ENCODE peak calls at places on chromosomes 2 and 18, in ten cellular contexts. E, S, R, W, P, H, Z, M, V and K are unnamed samples.

GRCh38 chr2:46955764-46956163 is 40.2 kb upstream of the MCFD2 start:
- ATAC-seq in E (peak; percentile 28), S (no peak), R (no peak), W (no peak), P (peak; percentile 5), H (no peak), Z (no peak), M (no peak), V (no peak), K (no peak)

GRCh38 chr2:37167636-37168182 is 10.9 kb upstream of the EIF2AK2 start:
- ATAC-seq in E (no peak), S (no peak), R (peak; percentile 36), W (peak; percentile 59), P (no peak), H (no peak), Z (no peak), M (no peak), V (peak; percentile 60), K (no peak)

GRCh38 chr2:179107737-179108136 is 57.8 kb upstream of the CCDC141 start:
- ATAC-seq in E (no peak), S (no peak), R (peak; percentile 52), W (no peak), P (no peak), H (no peak), Z (no peak), M (no peak), V (no peak), K (no peak)

GRCh38 chr2:1900736-1901135 is 156.4 kb upstream of the PXDN start:
- ATAC-seq in E (no peak), S (no peak), R (no peak), W (no peak), P (no peak), H (no peak), Z (peak; percentile 96), M (no peak), V (no peak), K (no peak)

GRCh38 chr2:8170954-8171353 is 510.9 kb upstream of the ID2 start:
- ATAC-seq in E (no peak), S (no peak), R (no peak), W (no peak), P (no peak), H (no peak), Z (no peak), M (no peak), V (no peak), K (no peak)

GRCh38 chr18:54717673-54718435 is 110.4 kb upstream of the RAB27B start:
- ATAC-seq in E (no peak), S (peak; percentile 72), R (no peak), W (no peak), P (no peak), H (no peak), Z (peak; percentile 100), M (peak; percentile 69), V (no peak), K (no peak)

GRCh38 chr2:218166791-218167190 is at the start of gene CXCR1:
- ATAC-seq in E (peak; percentile 29), S (no peak), R (no peak), W (peak; percentile 74), P (no peak), H (no peak), Z (no peak), M (peak; percentile 88), V (peak; percentile 31), K (no peak)

GRCh38 chr2:195674491-195675226 is 17.6 kb downstream of the SLC39A10 start:
- ATAC-seq in E (no peak), S (no peak), R (peak; percentile 81), W (no peak), P (no peak), H (no peak), Z (no peak), M (no peak), V (peak; percentile 46), K (no peak)

GRCh38 chr2:393711-394696 is 106.1 kb upstream of the ALKAL2 start:
- ATAC-seq in E (no peak), S (peak; percentile 92), R (no peak), W (no peak), P (no peak), H (peak; percentile 48), Z (no peak), M (peak; percentile 82), V (peak; percentile 94), K (no peak)
- H3K4me3 ChIP-seq in E (no peak overlapping the region), S (no peak overlapping the region), R (no peak overlapping the region), W (no peak overlapping the region), P (no peak overlapping the region), H (no peak overlapping the region), Z (no peak overlapping the region), M (peak overlapping the region; percentile 36), V (peak overlapping the region; percentile 32), K (no peak overlapping the region)

DNA sequence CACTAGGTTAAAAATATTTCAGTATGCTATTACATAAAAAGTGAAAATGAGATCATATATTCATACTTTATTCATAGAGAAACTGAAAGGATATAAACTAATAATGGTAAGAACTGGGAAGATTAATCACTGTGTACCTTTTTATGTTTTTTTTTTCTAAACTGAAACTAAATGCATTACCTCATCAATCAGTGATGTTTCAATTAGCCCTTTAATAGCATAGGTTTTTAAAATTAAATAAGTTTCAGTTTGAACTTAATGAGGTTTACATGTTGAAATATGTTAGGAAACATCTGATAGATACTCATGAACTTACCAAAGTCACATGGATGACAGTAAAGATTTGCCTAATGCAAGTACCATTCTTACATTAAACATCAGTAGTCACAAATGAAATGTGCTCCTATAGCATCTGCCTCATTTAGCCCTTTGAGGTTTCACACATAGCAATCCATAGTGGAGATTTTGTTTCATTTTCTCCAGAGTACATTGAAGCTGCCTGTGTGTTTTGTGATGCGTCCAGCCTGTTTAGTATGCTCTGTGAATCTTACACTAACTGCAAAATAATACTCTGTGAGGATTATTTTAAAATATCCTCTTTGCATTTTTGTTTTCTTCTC is 8.9 kb downstream of the MAPRE2 start:
- ATAC-seq in E (peak; percentile 4), S (no peak), R (peak; percentile 21), W (peak; percentile 53), P (no peak), H (no peak), Z (no peak), M (peak; percentile 47), V (no peak), K (peak; percentile 22)
- H3K4me1 ChIP-seq in E (peaks cover 75% of the 10 kb centered on the region), S (peaks cover 2% of the 10 kb centered on the region), R (peaks cover 7% of the 10 kb centered on the region), W (peaks cover 12% of the 10 kb centered on the region), P (peaks cover 57% of the 10 kb centered on the region), H (peaks cover 40% of the 10 kb centered on the region), Z (peaks cover 22% of the 10 kb centered on the region), M (peaks cover 56% of the 10 kb centered on the region), V (no peaks in the 10 kb centered on the region), K (peaks cover 3% of the 10 kb centered on the region)

GRCh38 chr18:21991897-21992296 is 177.5 kb upstream of the GATA6 start:
- ATAC-seq in E (no peak), S (no peak), R (no peak), W (peak; percentile 57), P (no peak), H (no peak), Z (peak; percentile 66), M (no peak), V (no peak), K (no peak)

GRCh38 chr18:21998531-21998930 is 170.9 kb upstream of the GATA6 start:
- ATAC-seq in E (peak; percentile 87), S (no peak), R (no peak), W (no peak), P (no peak), H (no peak), Z (no peak), M (no peak), V (no peak), K (no peak)

GRCh38 chr18:21996261-21996892 is 173.0 kb upstream of the GATA6 start:
- ATAC-seq in E (no peak), S (no peak), R (no peak), W (peak; percentile 50), P (no peak), H (peak; percentile 52), Z (no peak), M (no peak), V (no peak), K (peak; percentile 85)

GRCh38 chr18:22001912-22002487 is 167.4 kb upstream of the GATA6 start:
- ATAC-seq in E (no peak), S (no peak), R (no peak), W (no peak), P (no peak), H (peak; percentile 90), Z (no peak), M (no peak), V (no peak), K (no peak)

DNA sequence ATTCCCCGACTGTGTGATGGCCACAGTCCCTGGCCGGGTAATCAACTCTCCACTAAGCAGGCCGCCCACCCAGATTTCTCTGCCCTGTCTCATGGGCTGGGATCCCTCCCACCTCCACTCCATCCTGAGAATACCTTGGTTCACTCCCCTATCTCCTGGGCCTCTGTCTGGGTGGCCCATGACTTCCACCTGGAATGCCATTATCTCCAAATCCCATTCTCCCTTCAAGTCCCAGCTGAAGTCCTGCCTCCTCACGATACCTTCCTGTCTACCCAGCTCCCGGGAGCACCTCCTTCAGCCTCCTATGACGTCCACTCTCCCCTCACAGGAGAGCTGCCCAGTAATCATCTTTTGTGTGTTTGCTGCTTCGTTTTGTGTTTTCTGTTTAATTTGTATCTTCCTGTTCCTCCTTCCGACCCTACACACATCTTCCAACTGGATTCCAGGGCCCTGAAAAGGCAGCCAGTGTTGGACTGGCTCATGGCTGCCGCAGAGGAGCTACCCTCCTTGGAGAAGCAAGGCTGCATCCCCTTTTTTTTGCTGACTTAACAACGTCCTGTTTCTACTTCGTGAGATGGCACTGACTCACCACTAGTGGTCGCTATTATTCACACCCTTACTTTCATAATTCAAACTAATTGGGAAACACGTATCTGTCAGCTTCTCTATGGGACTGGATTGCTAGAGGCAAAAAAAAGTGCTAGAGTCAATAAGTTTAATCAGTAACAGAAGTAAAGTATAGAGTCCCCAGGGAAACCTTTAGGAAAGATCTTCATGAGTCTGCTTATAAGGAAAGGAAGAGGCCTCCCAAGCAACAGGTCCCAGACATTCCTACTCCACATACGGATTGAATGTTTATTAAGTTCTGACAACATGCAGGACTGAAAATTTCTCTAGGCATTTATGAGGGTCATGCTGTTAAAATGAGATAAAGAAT is 171.9 kb upstream of the GATA6 start:
- ATAC-seq in E (peak; percentile 75), S (peak; percentile 73), R (peak; percentile 84), W (peak; percentile 91), P (no peak), H (peak; percentile 36), Z (peak; percentile 88), M (peak; percentile 36), V (peak; percentile 67), K (peak; percentile 47)
- TF ChIP-seq CTCF in E (peak; percentile 85), S (peak; percentile 90), R (peak; percentile 68), W (peak; percentile 74), P (peak; percentile 52), H (peak; percentile 76), Z (peak; percentile 92), M (peak; percentile 72), V (peak; percentile 92), K (peak; percentile 51)

GRCh38 chr18:13610517-13610916 is 115.8 kb downstream of the FAM210A start:
- ATAC-seq in E (no peak), S (no peak), R (no peak), W (no peak), P (no peak), H (no peak), Z (peak; percentile 16), M (no peak), V (no peak), K (no peak)

GRCh38 chr18:13613099-13613498 is 113.3 kb downstream of the FAM210A start:
- ATAC-seq in E (no peak), S (no peak), R (no peak), W (no peak), P (no peak), H (no peak), Z (no peak), M (no peak), V (no peak), K (no peak)

GRCh38 chr18:13611616-13612110 is 114.7 kb downstream of the FAM210A start:
- ATAC-seq in E (peak; percentile 86), S (peak; percentile 70), R (peak; percentile 81), W (peak; percentile 46), P (peak; percentile 55), H (no peak), Z (peak; percentile 79), M (no peak), V (peak; percentile 64), K (peak; percentile 64)

GRCh38 chr18:13612111-13612997 is 114.0 kb downstream of the FAM210A start:
- ATAC-seq in E (peak; percentile 11), S (peak; percentile 53), R (no peak), W (peak; percentile 5), P (no peak), H (no peak), Z (no peak), M (peak; percentile 64), V (no peak), K (peak; percentile 2)

GRCh38 chr18:13611058-13611615 is 115.2 kb downstream of the FAM210A start:
- ATAC-seq in E (peak; percentile 83), S (no peak), R (peak; percentile 46), W (peak; percentile 32), P (peak; percentile 69), H (no peak), Z (peak; percentile 66), M (peak; percentile 27), V (peak; percentile 33), K (peak; percentile 50)
- H3K4me3 ChIP-seq in E (peak overlapping the region; percentile 35), S (no peak overlapping the region), R (peak overlapping the region; percentile 12), W (peak overlapping the region; percentile 18), P (peak overlapping the region; percentile 68), H (no peak overlapping the region), Z (no peak overlapping the region), M (peak overlapping the region; percentile 55), V (peak overlapping the region; percentile 52), K (peak overlapping the region; percentile 34)